ENCODE peak calls at places on chromosomes 6 and 20, in eight cellular contexts. One of them, this sample, is unnamed.

GRCh38 chr20:64063389-64064144 is 569 bp downstream of the TCEA2 start:
- DNase-seq in GM04503: no peak
- DNase-seq in GM23248: peak
- DNase-seq in choroid plexus epithelial cell: no peak
- DNase-seq in AG10803: no peak
- DNase-seq in HTR-8/SVneo: no peak
- DNase-seq in myocyte: no peak
- DNase-seq in fibroblast of lung: peak
- DNase-seq in this sample: peak

GRCh38 chr6:96002912-96003311 is 12.9 kb upstream of the FUT9 start:
- DNase-seq in GM04503: no peak
- DNase-seq in GM23248: no peak
- DNase-seq in choroid plexus epithelial cell: no peak
- DNase-seq in AG10803: no peak
- DNase-seq in HTR-8/SVneo: no peak
- DNase-seq in myocyte: no peak
- DNase-seq in fibroblast of lung: no peak
- DNase-seq in this sample: no peak

GRCh38 chr6:90169328-90169886 is 127.2 kb downstream of the BACH2 start:
- DNase-seq in GM04503: no peak
- DNase-seq in GM23248: peak
- DNase-seq in choroid plexus epithelial cell: peak
- DNase-seq in AG10803: no peak
- DNase-seq in HTR-8/SVneo: no peak
- DNase-seq in myocyte: peak
- DNase-seq in fibroblast of lung: peak
- DNase-seq in this sample: no peak

GRCh38 chr20:8255945-8256632 is 124.0 kb downstream of the PLCB1 start:
- DNase-seq in GM04503: no peak
- DNase-seq in GM23248: no peak
- DNase-seq in choroid plexus epithelial cell: no peak
- DNase-seq in AG10803: no peak
- DNase-seq in HTR-8/SVneo: no peak
- DNase-seq in myocyte: no peak
- DNase-seq in fibroblast of lung: peak
- DNase-seq in this sample: no peak

GRCh38 chr6:166960609-166960978 is 4.2 kb upstream of the RNASET2 start:
- DNase-seq in GM04503: no peak
- DNase-seq in GM23248: no peak
- DNase-seq in choroid plexus epithelial cell: no peak
- DNase-seq in AG10803: no peak
- DNase-seq in HTR-8/SVneo: no peak
- DNase-seq in myocyte: no peak
- DNase-seq in fibroblast of lung: no peak
- DNase-seq in this sample: no peak

GRCh38 chr6:79525272-79526100 is 11.7 kb downstream of the LCA5 start:
- DNase-seq in GM04503: no peak
- DNase-seq in GM23248: peak
- DNase-seq in choroid plexus epithelial cell: peak
- DNase-seq in AG10803: no peak
- DNase-seq in HTR-8/SVneo: no peak
- DNase-seq in myocyte: peak
- DNase-seq in fibroblast of lung: peak
- DNase-seq in this sample: no peak

GRCh38 chr20:59785118-59785959 is 148.1 kb downstream of the SYCP2 start:
- DNase-seq in GM04503: no peak
- DNase-seq in GM23248: no peak
- DNase-seq in choroid plexus epithelial cell: no peak
- DNase-seq in AG10803: no peak
- DNase-seq in HTR-8/SVneo: no peak
- DNase-seq in myocyte: no peak
- DNase-seq in fibroblast of lung: no peak
- DNase-seq in this sample: no peak

GRCh38 chr6:36848658-36849441 is 9.6 kb upstream of the CPNE5 start:
- DNase-seq in GM04503: no peak
- DNase-seq in GM23248: peak
- DNase-seq in choroid plexus epithelial cell: no peak
- DNase-seq in AG10803: no peak
- DNase-seq in HTR-8/SVneo: no peak
- DNase-seq in myocyte: no peak
- DNase-seq in fibroblast of lung: no peak
- DNase-seq in this sample: peak

GRCh38 chr20:22475662-22476061 is 108.7 kb downstream of the FOXA2 start:
- DNase-seq in GM04503: no peak
- DNase-seq in GM23248: no peak
- DNase-seq in choroid plexus epithelial cell: no peak
- DNase-seq in AG10803: no peak
- DNase-seq in HTR-8/SVneo: no peak
- DNase-seq in myocyte: no peak
- DNase-seq in fibroblast of lung: no peak
- DNase-seq in this sample: no peak

GRCh38 chr6:39363280-39363679 is 40.8 kb upstream of the KCNK16 start:
- DNase-seq in GM04503: no peak
- DNase-seq in GM23248: no peak
- DNase-seq in choroid plexus epithelial cell: no peak
- DNase-seq in AG10803: no peak
- DNase-seq in HTR-8/SVneo: no peak
- DNase-seq in myocyte: no peak
- DNase-seq in fibroblast of lung: no peak
- DNase-seq in this sample: no peak

GRCh38 chr20:48787861-48788375 is 39.9 kb downstream of the PREX1 start:
- DNase-seq in GM04503: peak
- DNase-seq in GM23248: peak
- DNase-seq in choroid plexus epithelial cell: peak
- DNase-seq in AG10803: peak
- DNase-seq in HTR-8/SVneo: peak
- DNase-seq in myocyte: peak
- DNase-seq in fibroblast of lung: peak
- DNase-seq in this sample: peak

GRCh38 chr20:51634257-51634656 is 91.7 kb upstream of the NFATC2 start:
- DNase-seq in GM04503: no peak
- DNase-seq in GM23248: no peak
- DNase-seq in choroid plexus epithelial cell: no peak
- DNase-seq in AG10803: no peak
- DNase-seq in HTR-8/SVneo: no peak
- DNase-seq in myocyte: no peak
- DNase-seq in fibroblast of lung: no peak
- DNase-seq in this sample: no peak

GRCh38 chr20:25318471-25319240 is 70.8 kb downstream of the PYGB start:
- DNase-seq in GM04503: no peak
- DNase-seq in GM23248: no peak
- DNase-seq in choroid plexus epithelial cell: no peak
- DNase-seq in AG10803: no peak
- DNase-seq in HTR-8/SVneo: no peak
- DNase-seq in myocyte: no peak
- DNase-seq in fibroblast of lung: no peak
- DNase-seq in this sample: no peak

GRCh38 chr20:49496526-49497216 is 14.2 kb upstream of the KCNB1 start:
- DNase-seq in GM04503: no peak
- DNase-seq in GM23248: no peak
- DNase-seq in choroid plexus epithelial cell: no peak
- DNase-seq in AG10803: no peak
- DNase-seq in HTR-8/SVneo: no peak
- DNase-seq in myocyte: peak
- DNase-seq in fibroblast of lung: no peak
- DNase-seq in this sample: peak

GRCh38 chr6:30508890-30509736 is 19.8 kb downstream of the HLA-E start:
- DNase-seq in GM04503: no peak
- DNase-seq in GM23248: peak
- DNase-seq in choroid plexus epithelial cell: peak
- DNase-seq in AG10803: peak
- DNase-seq in HTR-8/SVneo: no peak
- DNase-seq in myocyte: peak
- DNase-seq in fibroblast of lung: peak
- DNase-seq in this sample: peak

GRCh38 chr6:94636780-94637385 is 940.5 kb upstream of the MANEA start:
- DNase-seq in GM04503: no peak
- DNase-seq in GM23248: no peak
- DNase-seq in choroid plexus epithelial cell: peak
- DNase-seq in AG10803: no peak
- DNase-seq in HTR-8/SVneo: no peak
- DNase-seq in myocyte: no peak
- DNase-seq in fibroblast of lung: peak
- DNase-seq in this sample: no peak

GRCh38 chr6:5998236-5998635 is 8.5 kb downstream of the NRN1 start:
- DNase-seq in GM04503: peak
- DNase-seq in GM23248: peak
- DNase-seq in choroid plexus epithelial cell: no peak
- DNase-seq in AG10803: no peak
- DNase-seq in HTR-8/SVneo: no peak
- DNase-seq in myocyte: no peak
- DNase-seq in fibroblast of lung: no peak
- DNase-seq in this sample: no peak

GRCh38 chr6:1917628-1918371 is 308.1 kb downstream of the FOXC1 start:
- DNase-seq in GM04503: peak
- DNase-seq in GM23248: peak
- DNase-seq in choroid plexus epithelial cell: peak
- DNase-seq in AG10803: peak
- DNase-seq in HTR-8/SVneo: peak
- DNase-seq in myocyte: peak
- DNase-seq in fibroblast of lung: peak
- DNase-seq in this sample: peak

GRCh38 chr6:16902520-16902919 is 141.3 kb upstream of the ATXN1 start:
- DNase-seq in GM04503: no peak
- DNase-seq in GM23248: no peak
- DNase-seq in choroid plexus epithelial cell: no peak
- DNase-seq in AG10803: no peak
- DNase-seq in HTR-8/SVneo: no peak
- DNase-seq in myocyte: no peak
- DNase-seq in fibroblast of lung: no peak
- DNase-seq in this sample: no peak

GRCh38 chr6:113067612-113068262 is 720.6 kb downstream of the RFPL4B start:
- DNase-seq in GM04503: no peak
- DNase-seq in GM23248: peak
- DNase-seq in choroid plexus epithelial cell: peak
- DNase-seq in AG10803: peak
- DNase-seq in HTR-8/SVneo: no peak
- DNase-seq in myocyte: peak
- DNase-seq in fibroblast of lung: peak
- DNase-seq in this sample: peak

GRCh38 chr6:169620171-169621125 is 81.4 kb downstream of the WDR27 start:
- DNase-seq in GM04503: no peak
- DNase-seq in GM23248: peak
- DNase-seq in choroid plexus epithelial cell: peak
- DNase-seq in AG10803: peak
- DNase-seq in HTR-8/SVneo: no peak
- DNase-seq in myocyte: no peak
- DNase-seq in fibroblast of lung: peak
- DNase-seq in this sample: peak

GRCh38 chr6:151807513-151808330 is at the start of gene ESR1:
- DNase-seq in GM04503: no peak
- DNase-seq in GM23248: peak
- DNase-seq in choroid plexus epithelial cell: peak
- DNase-seq in AG10803: no peak
- DNase-seq in HTR-8/SVneo: no peak
- DNase-seq in myocyte: no peak
- DNase-seq in fibroblast of lung: no peak
- DNase-seq in this sample: peak

GRCh38 chr20:10924628-10925266 is 250.9 kb upstream of the JAG1 start:
- DNase-seq in GM04503: peak
- DNase-seq in GM23248: peak
- DNase-seq in choroid plexus epithelial cell: peak
- DNase-seq in AG10803: peak
- DNase-seq in HTR-8/SVneo: peak
- DNase-seq in myocyte: peak
- DNase-seq in fibroblast of lung: peak
- DNase-seq in this sample: peak

GRCh38 chr20:44019638-44020335 is 105.1 kb downstream of the TOX2 start:
- DNase-seq in GM04503: no peak
- DNase-seq in GM23248: peak
- DNase-seq in choroid plexus epithelial cell: peak
- DNase-seq in AG10803: peak
- DNase-seq in HTR-8/SVneo: no peak
- DNase-seq in myocyte: peak
- DNase-seq in fibroblast of lung: peak
- DNase-seq in this sample: peak

GRCh38 chr6:87209812-87210211 is 54.4 kb downstream of the ZNF292 start:
- DNase-seq in GM04503: no peak
- DNase-seq in GM23248: no peak
- DNase-seq in choroid plexus epithelial cell: no peak
- DNase-seq in AG10803: no peak
- DNase-seq in HTR-8/SVneo: no peak
- DNase-seq in myocyte: no peak
- DNase-seq in fibroblast of lung: no peak
- DNase-seq in this sample: no peak

GRCh38 chr6:1766663-1767062 is 156.9 kb downstream of the FOXC1 start:
- DNase-seq in GM04503: no peak
- DNase-seq in GM23248: peak
- DNase-seq in choroid plexus epithelial cell: peak
- DNase-seq in AG10803: no peak
- DNase-seq in HTR-8/SVneo: no peak
- DNase-seq in myocyte: peak
- DNase-seq in fibroblast of lung: no peak
- DNase-seq in this sample: no peak

GRCh38 chr6:81621816-81622395 is 130.6 kb downstream of the TENT5A start:
- DNase-seq in GM04503: no peak
- DNase-seq in GM23248: peak
- DNase-seq in choroid plexus epithelial cell: no peak
- DNase-seq in AG10803: peak
- DNase-seq in HTR-8/SVneo: no peak
- DNase-seq in myocyte: no peak
- DNase-seq in fibroblast of lung: no peak
- DNase-seq in this sample: peak

GRCh38 chr20:25984933-25985332 is 288.3 kb upstream of the ZNF337 start:
- DNase-seq in GM04503: peak
- DNase-seq in GM23248: peak
- DNase-seq in choroid plexus epithelial cell: peak
- DNase-seq in AG10803: peak
- DNase-seq in HTR-8/SVneo: no peak
- DNase-seq in myocyte: no peak
- DNase-seq in fibroblast of lung: no peak
- DNase-seq in this sample: peak

GRCh38 chr6:127518710-127519468 is at the start of gene MTCL3:
- DNase-seq in GM04503: no peak
- DNase-seq in GM23248: peak
- DNase-seq in choroid plexus epithelial cell: peak
- DNase-seq in AG10803: peak
- DNase-seq in HTR-8/SVneo: no peak
- DNase-seq in myocyte: peak
- DNase-seq in fibroblast of lung: peak
- DNase-seq in this sample: peak

GRCh38 chr20:47352332-47353223 is 3.9 kb downstream of the ZMYND8 start:
- DNase-seq in GM04503: no peak
- DNase-seq in GM23248: no peak
- DNase-seq in choroid plexus epithelial cell: peak
- DNase-seq in AG10803: no peak
- DNase-seq in HTR-8/SVneo: no peak
- DNase-seq in myocyte: no peak
- DNase-seq in fibroblast of lung: peak
- DNase-seq in this sample: no peak

GRCh38 chr6:3825851-3826581 is 23.2 kb upstream of the FAM50B start:
- DNase-seq in GM04503: peak
- DNase-seq in GM23248: peak
- DNase-seq in choroid plexus epithelial cell: peak
- DNase-seq in AG10803: peak
- DNase-seq in HTR-8/SVneo: peak
- DNase-seq in myocyte: peak
- DNase-seq in fibroblast of lung: peak
- DNase-seq in this sample: peak

GRCh38 chr6:31952140-31952805 is 6.4 kb downstream of the CFB start:
- DNase-seq in GM04503: no peak
- DNase-seq in GM23248: peak
- DNase-seq in choroid plexus epithelial cell: peak
- DNase-seq in AG10803: peak
- DNase-seq in HTR-8/SVneo: peak
- DNase-seq in myocyte: peak
- DNase-seq in fibroblast of lung: peak
- DNase-seq in this sample: peak

GRCh38 chr20:37839432-37839827 is 63.5 kb upstream of the VSTM2L start:
- DNase-seq in GM04503: no peak
- DNase-seq in GM23248: no peak
- DNase-seq in choroid plexus epithelial cell: peak
- DNase-seq in AG10803: no peak
- DNase-seq in HTR-8/SVneo: no peak
- DNase-seq in myocyte: no peak
- DNase-seq in fibroblast of lung: no peak
- DNase-seq in this sample: no peak

GRCh38 chr6:142760152-142760551 is 184.8 kb downstream of the HIVEP2 start:
- DNase-seq in GM04503: peak
- DNase-seq in GM23248: peak
- DNase-seq in choroid plexus epithelial cell: peak
- DNase-seq in AG10803: peak
- DNase-seq in HTR-8/SVneo: no peak
- DNase-seq in myocyte: peak
- DNase-seq in fibroblast of lung: peak
- DNase-seq in this sample: peak